ENCODE peak calls at places on chromosomes 16 and 17, in seven cellular contexts. J is lower lobe of right lung, K is ACHN, G is GDM1, B is endothelial cell, C is lung microvascular endothelial cell, Y is upper lobe of right lung. P is an unnamed sample.

GRCh38 chr16:1526608-1527555 is 6.6 kb upstream of the TMEM204 start:
- DNase-seq in B (no peak), G (peak), C (no peak), K (no peak), Y (no peak), J (no peak), P (no peak)

GRCh38 chr17:8668181-8668740 is 37.7 kb upstream of the MYH10 start:
- DNase-seq in G (no peak), C (peak), J (no peak), B (no peak), Y (no peak), K (no peak), P (no peak)

GRCh38 chr17:76617838-76618237 is 25.7 kb downstream of the ST6GALNAC1 start:
- DNase-seq in K (no peak), B (no peak), G (no peak), J (no peak), Y (no peak), C (no peak), P (no peak)

GRCh38 chr17:9432867-9433495 is 142.6 kb downstream of the STX8 start:
- DNase-seq in Y (no peak), J (no peak), K (no peak), C (no peak), B (no peak), G (no peak), P (no peak)

GRCh38 chr16:6160303-6160702 is 1062.7 kb upstream of the EEF2KMT start:
- DNase-seq in J (no peak), K (no peak), G (no peak), C (no peak), B (no peak), Y (no peak), P (no peak)

GRCh38 chr17:10265100-10265810 is 66.8 kb upstream of the GAS7 start:
- DNase-seq in C (no peak), Y (no peak), G (no peak), B (no peak), J (no peak), K (no peak), P (no peak)

GRCh38 chr16:58885528-58886170 is 151.5 kb upstream of the GOT2 start:
- DNase-seq in K (peak), G (no peak), B (no peak), Y (no peak), J (no peak), C (no peak), P (no peak)

GRCh38 chr17:46061435-46061834 is 62.4 kb downstream of the STH start:
- DNase-seq in Y (no peak), K (peak), G (no peak), J (no peak), B (no peak), C (peak), P (no peak)

GRCh38 chr16:23318639-23319038 is 16.5 kb downstream of the SCNN1B start:
- DNase-seq in C (no peak), K (no peak), B (no peak), Y (peak), J (peak), G (no peak), P (no peak)

GRCh38 chr16:28218109-28218508 is 6.3 kb upstream of the XPO6 start:
- DNase-seq in C (peak), Y (no peak), G (peak), J (no peak), B (peak), K (peak), P (no peak)

GRCh38 chr17:40290629-40291296 is 3.1 kb downstream of the CDC6 start:
- DNase-seq in C (peak), J (no peak), G (peak), B (peak), Y (no peak), K (peak), P (peak)

GRCh38 chr17:34859652-34860051 is 101.6 kb downstream of the CCT6B start:
- DNase-seq in J (no peak), B (no peak), G (no peak), K (no peak), C (no peak), Y (no peak), P (no peak)

P was measured in HL-60.